ENCODE peak calls at places on chromosomes 4 and X, in nine cellular contexts. C, S, Z, U, Y, E, L, R and A are unnamed samples.
A peak's percentile ranks its signal among the peaks of the same experiment; 100 is the strongest.

GRCh38 chrX:118726887-118727685 is at the start of gene IL13RA1:
- DNase-seq in R (peak; percentile 76), U (peak; percentile 90), L (peak; percentile 91), E (peak; percentile 89), C (peak; percentile 92), S (peak; percentile 87), Y (peak; percentile 76), Z (peak; percentile 68), A (no peak)

GRCh38 chr4:186823989-186824388 is 100.3 kb upstream of the FAT1 start:
- DNase-seq in L (no peak), E (peak; percentile 21), U (peak; percentile 32), Z (no peak), Y (peak; percentile 87), S (no peak), C (no peak), R (no peak), A (no peak)

GRCh38 chrX:139120760-139121159 is 409.2 kb upstream of the FGF13 start:
- DNase-seq in S (no peak), L (no peak), E (peak; percentile 22), C (no peak), Z (no peak), Y (no peak), U (peak; percentile 6), R (no peak), A (no peak)

GRCh38 chr4:151575646-151576045 is 166.7 kb downstream of the FHIP1A start:
- DNase-seq in S (no peak), E (no peak), R (no peak), C (no peak), Z (no peak), Y (no peak), U (no peak), L (no peak), A (no peak)

GRCh38 chr4:181193162-181193930 is 1049.9 kb upstream of the TENM3 start:
- DNase-seq in Y (no peak), S (no peak), C (no peak), Z (no peak), L (no peak), R (no peak), E (no peak), U (no peak), A (no peak)

GRCh38 chr4:78928835-78929234 is 10.4 kb downstream of the PAQR3 start:
- DNase-seq in U (no peak), S (no peak), Z (no peak), Y (no peak), L (no peak), E (no peak), R (no peak), C (no peak), A (no peak)

GRCh38 chrX:150212672-150213480 is 150.2 kb upstream of the MAMLD1 start:
- DNase-seq in R (no peak), S (no peak), E (peak; percentile 17), Z (no peak), C (no peak), Y (peak; percentile 52), U (peak; percentile 12), L (peak; percentile 79), A (no peak)

GRCh38 chr4:39714171-39714570 is 16.2 kb downstream of the UBE2K start:
- DNase-seq in C (no peak), L (no peak), S (no peak), Z (no peak), Y (no peak), U (no peak), R (peak; percentile 25), E (no peak), A (no peak)

GRCh38 chr4:23213198-23213597 is 520.5 kb downstream of the GBA3 start:
- DNase-seq in L (no peak), Z (no peak), Y (no peak), R (no peak), U (peak; percentile 36), C (no peak), S (no peak), E (no peak), A (no peak)

GRCh38 chr4:108001540-108001939 is 11.9 kb downstream of the HADH start:
- DNase-seq in Z (no peak), U (no peak), R (no peak), C (no peak), Y (peak; percentile 7), L (no peak), E (no peak), S (no peak), A (no peak)

GRCh38 chrX:23844502-23845138 is 61.6 kb downstream of the SAT1 start:
- DNase-seq in U (no peak), C (no peak), Y (peak; percentile 45), R (no peak), S (no peak), Z (no peak), E (no peak), L (no peak), A (no peak)